ENCODE peak calls at places on chromosomes 3 and 15, in nine cellular contexts. Q is kidney; H is foreskin fibroblast; T is suprapubic skin; O is MCF 10A; Z is GM23338; J is pancreas; F is CD8-positive, alpha-beta T cell; R is progenitor cell of endocrine pancreas. E is an unnamed sample.

GRCh38 chr3:149736180-149737100 is 15.8 kb downstream of the COMMD2 start:
- DNase-seq in Q (no peak), H (peak; percentile 46), T (no peak), O (peak; percentile 50), Z (no peak), J (no peak), F (no peak), R (no peak), E (no peak)

GRCh38 chr3:78857494-78858111 is 910.2 kb downstream of the ROBO1 start:
- DNase-seq in Q (no peak), H (no peak), T (no peak), O (peak; percentile 66), Z (no peak), J (no peak), F (no peak), R (no peak), E (no peak)

GRCh38 chr3:177835917-177836316 is 638.6 kb upstream of the TBL1XR1 start:
- DNase-seq in Q (no peak), H (peak; percentile 92), T (no peak), O (peak; percentile 73), Z (no peak), J (no peak), F (no peak), R (no peak), E (no peak)

GRCh38 chr3:65664436-65664835 is 374.3 kb downstream of the MAGI1 start:
- DNase-seq in Q (no peak), H (no peak), T (no peak), O (no peak), Z (no peak), J (no peak), F (no peak), R (no peak), E (no peak)

GRCh38 chr15:64975390-64975789 is 14.3 kb downstream of the SPG21 start:
- DNase-seq in Q (no peak), H (peak; percentile 49), T (no peak), O (no peak), Z (no peak), J (no peak), F (no peak), R (no peak), E (no peak)

GRCh38 chr3:115418583-115418982 is 204.7 kb upstream of the GAP43 start:
- DNase-seq in Q (no peak), H (no peak), T (no peak), O (no peak), Z (peak; percentile 80), J (no peak), F (no peak), R (no peak), E (no peak)

GRCh38 chr3:23985752-23986544 is 40.9 kb downstream of the NR1D2 start:
- DNase-seq in Q (no peak), H (no peak), T (no peak), O (no peak), Z (no peak), J (no peak), F (no peak), R (no peak), E (no peak)

GRCh38 chr3:154642066-154642619 is 212.2 kb upstream of the GPR149 start:
- DNase-seq in Q (no peak), H (no peak), T (no peak), O (no peak), Z (no peak), J (no peak), F (no peak), R (no peak), E (no peak)

GRCh38 chr15:49696441-49696840 is 75.6 kb downstream of the DTWD1 start:
- DNase-seq in Q (no peak), H (peak; percentile 46), T (no peak), O (peak; percentile 13), Z (no peak), J (no peak), F (no peak), R (no peak), E (no peak)

GRCh38 chr3:52339612-52340011 is 23.5 kb downstream of the DNAH1 start:
- DNase-seq in Q (no peak), H (peak; percentile 86), T (no peak), O (peak; percentile 83), Z (peak; percentile 78), J (peak; percentile 39), F (peak; percentile 58), R (peak; percentile 48), E (no peak)

GRCh38 chr15:45635191-45635638 is 386 bp downstream of the SQOR start:
- DNase-seq in Q (peak; percentile 91), H (peak; percentile 74), T (peak; percentile 87), O (no peak), Z (peak; percentile 74), J (peak; percentile 71), F (peak; percentile 68), R (peak; percentile 64), E (no peak)

GRCh38 chr3:16294854-16295253 is 29.8 kb downstream of the OXNAD1 start:
- DNase-seq in Q (no peak), H (peak; percentile 32), T (no peak), O (no peak), Z (no peak), J (no peak), F (no peak), R (no peak), E (no peak)

GRCh38 chr15:23536659-23537058 is 28.8 kb upstream of the MKRN3 start:
- DNase-seq in Q (no peak), H (no peak), T (no peak), O (no peak), Z (no peak), J (no peak), F (no peak), R (no peak), E (no peak)

GRCh38 chr3:190697901-190698300 is 164.6 kb downstream of the GMNC start:
- DNase-seq in Q (no peak), H (peak; percentile 33), T (no peak), O (peak; percentile 60), Z (no peak), J (no peak), F (no peak), R (no peak), E (no peak)

GRCh38 chr3:174333640-174334039 is 525.5 kb upstream of the NAALADL2 start:
- DNase-seq in Q (no peak), H (no peak), T (no peak), O (no peak), Z (no peak), J (no peak), F (no peak), R (no peak), E (no peak)

GRCh38 chr3:140530603-140531002 is 147.3 kb upstream of the TRIM42 start:
- DNase-seq in Q (no peak), H (no peak), T (no peak), O (peak; percentile 5), Z (no peak), J (no peak), F (no peak), R (no peak), E (no peak)

DNA sequence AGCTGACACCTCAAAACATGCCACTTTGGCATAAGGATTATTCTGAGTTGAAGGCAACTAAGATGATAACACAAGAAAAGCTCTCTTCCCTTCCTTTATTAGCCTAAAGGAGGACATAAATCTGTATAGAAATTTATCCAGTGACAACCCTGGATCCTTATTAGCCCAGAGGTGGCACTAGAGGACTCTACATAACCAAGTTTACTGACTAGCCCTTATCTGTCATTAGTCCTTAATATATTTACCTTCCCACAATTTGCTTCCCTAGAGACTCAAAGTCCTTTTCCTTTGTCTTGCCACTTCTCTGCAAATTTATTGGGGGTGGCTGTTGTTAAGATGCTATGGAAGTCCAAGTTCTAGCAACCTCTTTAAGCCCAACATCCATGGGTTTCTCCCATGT is 26.7 kb downstream of the CEP70 start:
- DNase-seq in Q (no peak), H (no peak), T (no peak), O (no peak), Z (no peak), J (no peak), F (no peak), R (no peak), E (no peak)
- TF ChIP-seq CTCF in Q (no peak), H (peak; percentile 7), T (no peak), O (no peak), Z (no peak), J (no peak), F (no peak), R (peak; percentile 23), E (no peak)

GRCh38 chr3:859135-859534 is 233.7 kb upstream of the CNTN6 start:
- DNase-seq in Q (no peak), H (no peak), T (no peak), O (no peak), Z (no peak), J (no peak), F (no peak), R (no peak), E (no peak)

GRCh38 chr3:861721-862120 is 231.1 kb upstream of the CNTN6 start:
- DNase-seq in Q (no peak), H (no peak), T (no peak), O (no peak), Z (no peak), J (no peak), F (no peak), R (no peak), E (no peak)
- TF ChIP-seq CTCF in Q (no peak), H (no peak), T (no peak), O (no peak), Z (no peak), J (no peak), F (no peak), R (no peak), E (no peak)

DNA sequence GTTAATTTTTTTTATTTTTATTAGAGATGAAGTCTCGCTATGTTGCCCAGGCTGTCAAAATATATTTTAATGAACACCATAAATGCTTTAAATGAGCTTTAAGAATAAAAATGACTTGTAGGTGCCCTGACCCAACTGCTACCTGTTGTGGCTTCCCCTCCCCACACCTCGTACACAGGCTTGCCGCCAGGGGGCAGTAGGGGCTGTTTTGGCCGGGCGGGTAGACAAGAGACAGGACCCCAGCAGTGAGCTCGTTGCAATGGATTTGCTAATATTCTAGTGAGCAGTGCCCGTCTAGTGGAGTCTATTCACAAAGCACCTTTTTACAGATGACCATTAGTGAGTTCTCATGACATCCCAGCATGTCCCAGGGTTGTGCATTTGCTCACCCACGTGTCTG is 418.1 kb downstream of the OCA2 start:
- DNase-seq in Q (no peak), H (no peak), T (peak; percentile 0), O (no peak), Z (no peak), J (no peak), F (no peak), R (no peak), E (no peak)
- TF ChIP-seq CTCF in Q (no peak), H (no peak), T (no peak), O (no peak), Z (no peak), J (no peak), F (no peak), R (no peak), E (no peak)

DNA sequence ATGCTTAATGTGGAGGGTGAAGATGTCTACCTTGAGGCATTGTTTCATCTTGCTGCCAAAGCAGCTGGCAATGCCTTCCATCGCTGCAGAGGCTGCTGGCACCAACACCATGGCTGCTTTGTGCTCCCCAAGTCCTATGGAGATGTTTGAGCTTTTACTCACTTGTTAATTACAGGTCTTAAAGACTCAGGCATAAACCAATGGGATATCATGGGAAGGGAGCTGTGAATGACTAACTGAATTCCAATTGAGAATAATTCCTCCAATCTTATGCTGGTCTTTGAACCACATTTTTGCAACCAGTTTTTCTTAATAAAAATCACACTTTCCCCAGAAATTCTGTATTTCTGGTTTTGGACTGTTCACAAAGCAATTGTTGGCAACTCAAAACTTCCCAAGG is 762.0 kb downstream of the GBE1 start:
- DNase-seq in Q (no peak), H (no peak), T (no peak), O (no peak), Z (no peak), J (no peak), F (no peak), R (no peak), E (no peak)
- TF ChIP-seq CTCF in Q (no peak), H (no peak), T (no peak), O (no peak), Z (no peak), J (no peak), F (no peak), R (no peak), E (no peak)

GRCh38 chr15:76903251-76903681 is 1.9 kb downstream of the SCAPER start:
- DNase-seq in Q (no peak), H (peak; percentile 52), T (no peak), O (peak; percentile 45), Z (peak; percentile 50), J (no peak), F (peak; percentile 6), R (no peak), E (no peak)
- TF ChIP-seq CTCF in Q (no peak), H (peak; percentile 12), T (no peak), O (peak; percentile 23), Z (peak; percentile 60), J (no peak), F (peak; percentile 33), R (no peak), E (peak; percentile 52)

E was measured in chondrocyte.